ENCODE peak calls at places on chromosomes 4 and X, in six cellular contexts. T, A, B, G, M and U are unnamed samples.
A peak's percentile ranks its signal among the peaks of the same experiment; 100 is the strongest.

GRCh38 chr4:176818531-176818930 is 25.8 kb upstream of the VEGFC start:
- DNase-seq in T (no peak), A (peak; percentile 11), B (no peak), G (no peak), M (peak; percentile 44), U (no peak)

GRCh38 chrX:49227726-49228125 is 5.4 kb downstream of the CACNA1F start:
- DNase-seq in T (no peak), A (no peak), B (no peak), G (no peak), M (no peak), U (no peak)

GRCh38 chrX:54413753-54414152 is 26.5 kb upstream of the TSR2 start:
- DNase-seq in T (no peak), A (no peak), B (no peak), G (no peak), M (peak; percentile 15), U (no peak)

GRCh38 chr4:7398788-7399432 is 35.8 kb downstream of the PSAPL1 start:
- DNase-seq in T (no peak), A (no peak), B (no peak), G (peak; percentile 22), M (no peak), U (peak; percentile 31)

GRCh38 chr4:16329132-16329796 is 103.0 kb upstream of the TAPT1 start:
- DNase-seq in T (no peak), A (no peak), B (no peak), G (no peak), M (no peak), U (no peak)

GRCh38 chrX:53080628-53081580 is 1.3 kb upstream of the TSPYL2 start:
- DNase-seq in T (no peak), A (no peak), B (no peak), G (no peak), M (peak; percentile 29), U (no peak)

GRCh38 chr4:147407261-147408045 is 73.4 kb upstream of the EDNRA start:
- DNase-seq in T (no peak), A (no peak), B (no peak), G (no peak), M (no peak), U (no peak)

GRCh38 chr4:121597346-121597934 is 99.3 kb downstream of the ANXA5 start:
- DNase-seq in T (no peak), A (peak; percentile 85), B (peak; percentile 77), G (no peak), M (no peak), U (no peak)

GRCh38 chr4:71004281-71004851 is 10.9 kb downstream of the DCK start:
- DNase-seq in T (no peak), A (no peak), B (no peak), G (no peak), M (no peak), U (no peak)

GRCh38 chr4:123661080-123661737 is 264.6 kb downstream of the SPRY1 start:
- DNase-seq in T (no peak), A (peak; percentile 44), B (no peak), G (no peak), M (peak; percentile 62), U (no peak)

GRCh38 chr4:168536448-168536847 is 39.6 kb downstream of the PALLD start:
- DNase-seq in T (no peak), A (no peak), B (no peak), G (no peak), M (no peak), U (no peak)

GRCh38 chr4:112968456-112969159 is 80.8 kb upstream of the ANK2 start:
- DNase-seq in T (no peak), A (peak; percentile 41), B (no peak), G (no peak), M (peak; percentile 1), U (no peak)

GRCh38 chr4:184798504-184798903 is 27.3 kb downstream of the ACSL1 start:
- DNase-seq in T (no peak), A (no peak), B (no peak), G (no peak), M (no peak), U (no peak)

GRCh38 chr4:84379881-84380618 is 119.0 kb downstream of the NKX6-1 start:
- DNase-seq in T (no peak), A (peak; percentile 41), B (peak; percentile 28), G (no peak), M (peak; percentile 6), U (no peak)

GRCh38 chr4:142656178-142656577 is 189.9 kb downstream of the INPP4B start:
- DNase-seq in T (no peak), A (no peak), B (no peak), G (no peak), M (peak; percentile 30), U (no peak)

GRCh38 chrX:72020204-72020603 is 109.6 kb downstream of the NHSL2 start:
- DNase-seq in T (no peak), A (no peak), B (no peak), G (no peak), M (peak; percentile 26), U (no peak)

GRCh38 chr4:141465151-141465550 is 171.2 kb upstream of the IL15 start:
- DNase-seq in T (no peak), A (no peak), B (no peak), G (no peak), M (no peak), U (no peak)

GRCh38 chr4:87896020-87896621 is 63.4 kb downstream of the MEPE start:
- DNase-seq in T (peak; percentile 53), A (peak; percentile 97), B (peak; percentile 87), G (no peak), M (peak; percentile 60), U (no peak)

GRCh38 chr4:8290701-8290970 is 21.1 kb downstream of the HTRA3 start:
- DNase-seq in T (peak; percentile 26), A (no peak), B (no peak), G (no peak), M (no peak), U (no peak)

GRCh38 chrX:134821370-134821769 is 163.1 kb upstream of the PLAC1 start:
- DNase-seq in T (no peak), A (peak; percentile 12), B (no peak), G (no peak), M (peak; percentile 54), U (no peak)

GRCh38 chrX:139293991-139294390 is 236.5 kb upstream of the F9 start:
- DNase-seq in T (no peak), A (no peak), B (no peak), G (no peak), M (no peak), U (no peak)

GRCh38 chr4:112704991-112705845 is 68.3 kb downstream of the LARP7 start:
- DNase-seq in T (peak; percentile 53), A (peak; percentile 45), B (peak; percentile 18), G (peak; percentile 57), M (peak; percentile 52), U (peak; percentile 77)

DNA sequence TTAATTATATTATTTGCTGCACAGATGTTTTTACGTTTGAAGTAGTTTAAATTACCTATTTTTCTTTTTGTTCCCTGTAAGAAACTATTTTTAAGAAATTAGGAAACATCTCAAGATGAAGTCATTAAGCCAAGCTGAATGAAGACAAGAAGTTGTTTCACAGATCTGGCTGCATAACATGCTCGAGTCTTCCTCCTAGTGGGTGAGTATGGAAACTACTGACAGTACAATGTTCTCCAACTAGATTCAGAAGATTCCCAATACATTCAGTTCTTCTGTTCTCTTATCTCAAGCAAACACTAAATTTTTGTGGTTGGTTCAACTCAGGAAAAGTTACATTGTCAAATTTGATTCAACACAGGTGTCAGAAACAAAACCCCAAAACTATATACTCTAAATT is 256.8 kb upstream of the VCX start:
- DNase-seq in T (no peak), A (peak; percentile 35), B (no peak), G (no peak), M (peak; percentile 0), U (no peak)
- TF ChIP-seq CTCF in T (peak; percentile 35), A (peak; percentile 45), B (peak; percentile 43), G (no peak), M (no peak), U (peak; percentile 68)

GRCh38 chr4:150209140-150209829 is 131.0 kb downstream of the DCLK2 start:
- DNase-seq in T (peak; percentile 64), A (peak; percentile 52), B (no peak), G (peak; percentile 60), M (peak; percentile 76), U (peak; percentile 64)
- TF ChIP-seq CTCF in T (peak; percentile 58), A (peak; percentile 58), B (peak; percentile 52), G (no peak), M (peak; percentile 57), U (peak; percentile 49)

GRCh38 chr4:41360911-41361830 is 104.4 kb downstream of the UCHL1 start:
- DNase-seq in T (peak; percentile 66), A (peak; percentile 25), B (no peak), G (peak; percentile 56), M (peak; percentile 33), U (peak; percentile 67)

GRCh38 chr4:41364871-41365270 is 108.1 kb downstream of the UCHL1 start:
- DNase-seq in T (no peak), A (no peak), B (no peak), G (no peak), M (no peak), U (no peak)

GRCh38 chr4:41363384-41363981 is 106.8 kb downstream of the UCHL1 start:
- DNase-seq in T (no peak), A (peak; percentile 64), B (peak; percentile 50), G (no peak), M (peak; percentile 65), U (no peak)

GRCh38 chr4:41361831-41362646 is 105.3 kb downstream of the UCHL1 start:
- DNase-seq in T (no peak), A (no peak), B (no peak), G (no peak), M (no peak), U (no peak)

GRCh38 chr4:41362647-41363383 is 106.1 kb downstream of the UCHL1 start:
- DNase-seq in T (no peak), A (no peak), B (no peak), G (no peak), M (no peak), U (no peak)
- TF ChIP-seq CTCF in T (no peak), A (no peak), B (no peak), G (no peak), M (no peak), U (no peak)

GRCh38 chrX:83916525-83916924 is 55.6 kb downstream of the CYLC1 start:
- DNase-seq in T (no peak), A (peak; percentile 6), B (no peak), G (no peak), M (no peak), U (no peak)
- TF ChIP-seq CTCF in T (no peak), A (peak; percentile 44), B (peak; percentile 44), G (no peak), M (peak; percentile 21), U (peak; percentile 56)

GRCh38 chrX:94492541-94492940 is 818.5 kb downstream of the FAM133A start:
- DNase-seq in T (no peak), A (no peak), B (no peak), G (no peak), M (no peak), U (no peak)
- TF ChIP-seq CTCF in T (no peak), A (no peak), B (no peak), G (no peak), M (no peak), U (no peak)

DNA sequence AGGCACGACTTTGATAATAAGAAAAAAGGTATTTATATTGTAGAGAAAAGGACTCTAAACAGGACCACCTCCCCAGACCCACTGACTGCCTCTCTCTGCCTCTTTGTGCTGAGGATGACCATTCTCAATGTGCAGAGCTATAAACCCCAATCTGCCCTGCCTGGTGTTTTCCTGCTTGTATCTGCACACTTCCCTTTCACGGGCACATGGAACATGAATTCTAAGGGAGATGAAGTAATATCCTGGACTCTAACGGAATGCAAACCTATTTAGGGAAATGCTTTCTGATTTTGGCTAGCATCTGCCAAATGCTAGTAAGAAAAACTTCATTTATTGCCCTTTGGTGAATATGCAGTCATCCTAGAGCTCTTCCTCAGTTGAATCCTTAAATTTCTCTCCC is 2.4 kb downstream of the DIPK2B start:
- DNase-seq in T (no peak), A (no peak), B (no peak), G (no peak), M (no peak), U (no peak)
- TF ChIP-seq CTCF in T (no peak), A (no peak), B (no peak), G (no peak), M (no peak), U (no peak)